ENCODE peak calls at places on chromosomes 7 and 10, in seven cellular contexts. N is breast epithelium, V is GM12878, Q is IMR-90, S is ovary, A is suprapubic skin, T is prostate gland. J is an unnamed sample.

GRCh38 chr7:106283831-106284515 is 810 bp downstream of the NAMPT start:
- DNase-seq in N (peak), V (no peak), Q (peak), S (peak), A (peak), T (peak), J (peak)

GRCh38 chr7:18345641-18346234 is 149.8 kb upstream of the HDAC9 start:
- DNase-seq in N (no peak), V (no peak), Q (peak), S (peak), A (no peak), T (peak), J (no peak)

GRCh38 chr7:118312966-118313365 is 88.5 kb downstream of the ANKRD7 start:
- DNase-seq in N (no peak), V (peak), Q (no peak), S (no peak), A (no peak), T (no peak), J (no peak)

GRCh38 chr10:30343962-30344361 is 5.1 kb downstream of the MTPAP start:
- DNase-seq in N (no peak), V (no peak), Q (no peak), S (no peak), A (no peak), T (no peak), J (no peak)

GRCh38 chr10:100419911-100420449 is 42.8 kb upstream of the WNT8B start:
- DNase-seq in N (no peak), V (no peak), Q (no peak), S (no peak), A (no peak), T (no peak), J (no peak)

GRCh38 chr10:91238191-91238590 is 17.7 kb downstream of the PCGF5 start:
- DNase-seq in N (no peak), V (no peak), Q (no peak), S (no peak), A (no peak), T (no peak), J (no peak)

GRCh38 chr10:133439517-133440461 is 14.0 kb upstream of the SCART1 start:
- DNase-seq in N (peak), V (no peak), Q (no peak), S (no peak), A (no peak), T (no peak), J (no peak)

GRCh38 chr10:28533571-28534304 is 820 bp downstream of the WAC start:
- DNase-seq in N (peak), V (no peak), Q (peak), S (peak), A (peak), T (peak), J (peak)

GRCh38 chr10:75417522-75417927 is 13.9 kb upstream of the LRMDA start:
- DNase-seq in N (no peak), V (no peak), Q (no peak), S (no peak), A (no peak), T (no peak), J (no peak)

GRCh38 chr10:121667948-121668335 is 69.7 kb upstream of the FGFR2 start:
- DNase-seq in N (no peak), V (no peak), Q (no peak), S (no peak), A (no peak), T (peak), J (no peak)

DNA sequence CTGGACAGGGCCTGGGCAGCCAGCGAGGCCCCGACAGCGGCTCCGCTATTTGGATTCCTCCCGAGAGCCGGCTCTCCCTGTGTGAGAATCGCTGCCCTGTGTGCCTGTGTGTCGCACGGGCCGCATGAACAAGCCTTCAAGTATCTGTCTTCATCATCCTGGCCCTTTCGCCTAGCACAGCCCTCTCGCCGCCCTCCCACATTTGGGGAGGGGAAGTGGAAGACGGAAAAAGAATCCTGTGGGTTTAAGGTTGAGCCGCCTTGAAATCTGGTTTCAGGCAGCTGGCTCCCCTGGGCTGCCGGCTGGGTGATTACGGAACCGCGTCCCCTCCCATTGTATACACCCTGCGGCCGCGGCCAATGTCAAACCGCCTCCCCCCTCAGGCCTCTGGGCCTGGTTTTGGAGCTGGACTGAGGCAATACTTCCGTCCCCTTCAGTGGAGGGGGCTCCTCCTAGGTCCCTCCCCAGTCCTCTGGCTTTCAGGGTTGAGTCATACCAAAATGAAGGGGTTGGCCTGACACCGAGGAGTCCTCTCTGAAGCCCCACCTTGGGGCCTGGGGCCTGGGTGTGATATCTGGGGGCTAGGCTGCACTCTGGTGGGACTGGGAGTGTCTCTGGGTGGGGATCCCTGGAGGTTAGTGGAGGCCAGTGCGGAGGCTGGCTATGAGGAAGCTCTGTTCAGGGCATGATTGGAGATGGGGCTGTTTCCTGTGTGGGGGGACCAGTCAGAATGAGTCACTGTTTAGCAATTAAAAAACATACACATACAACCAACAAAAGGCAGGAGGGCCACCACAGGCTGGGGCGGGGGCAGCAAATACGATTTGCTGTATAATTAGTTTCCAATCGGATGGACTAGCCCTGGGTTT is 1.7 kb downstream of the TRIM8 start:
- DNase-seq in N (peak), V (peak), Q (peak), S (peak), A (peak), T (peak), J (peak)
- TF ChIP-seq POLR2A in N (peak), V (peak), Q (peak), S (peak), A (peak), T (peak), J (no peak)

DNA sequence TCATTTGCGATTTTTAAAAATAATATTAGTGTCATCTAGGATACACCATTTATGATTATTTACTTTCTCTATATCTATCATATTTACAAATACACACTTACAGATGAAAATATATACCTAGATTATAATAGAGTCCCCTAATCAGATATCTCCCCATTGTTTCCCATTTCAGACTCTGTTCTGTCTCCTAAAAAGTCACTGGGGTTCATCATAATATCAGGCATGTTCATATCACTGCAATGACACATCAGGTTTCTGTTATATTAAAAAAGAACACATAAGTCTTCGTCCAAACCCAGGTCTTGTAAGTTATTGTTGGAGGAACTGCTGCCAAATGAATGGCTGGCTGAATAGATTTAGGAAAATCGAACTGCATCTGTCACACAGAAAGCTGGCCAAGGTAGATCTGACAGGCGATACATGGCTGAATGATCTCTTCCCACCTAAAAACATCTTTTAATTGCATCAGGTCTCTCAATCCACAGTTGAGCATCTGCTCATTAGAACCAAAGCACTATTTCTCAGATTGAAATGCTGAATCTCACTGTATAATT is 178.7 kb downstream of the CACNA2D1 start:
- DNase-seq in N (no peak), V (no peak), Q (no peak), S (no peak), A (no peak), T (no peak), J (no peak)
- TF ChIP-seq POLR2A in N (no peak), V (no peak), Q (no peak), S (no peak), A (no peak), T (no peak), J (no peak)

GRCh38 chr10:97123713-97124112 is 62.0 kb downstream of the SLIT1 start:
- DNase-seq in N (no peak), V (no peak), Q (no peak), S (no peak), A (no peak), T (no peak), J (no peak)
- TF ChIP-seq POLR2A in N (no peak), V (no peak), Q (no peak), S (no peak), A (no peak), T (no peak), J (no peak)

DNA sequence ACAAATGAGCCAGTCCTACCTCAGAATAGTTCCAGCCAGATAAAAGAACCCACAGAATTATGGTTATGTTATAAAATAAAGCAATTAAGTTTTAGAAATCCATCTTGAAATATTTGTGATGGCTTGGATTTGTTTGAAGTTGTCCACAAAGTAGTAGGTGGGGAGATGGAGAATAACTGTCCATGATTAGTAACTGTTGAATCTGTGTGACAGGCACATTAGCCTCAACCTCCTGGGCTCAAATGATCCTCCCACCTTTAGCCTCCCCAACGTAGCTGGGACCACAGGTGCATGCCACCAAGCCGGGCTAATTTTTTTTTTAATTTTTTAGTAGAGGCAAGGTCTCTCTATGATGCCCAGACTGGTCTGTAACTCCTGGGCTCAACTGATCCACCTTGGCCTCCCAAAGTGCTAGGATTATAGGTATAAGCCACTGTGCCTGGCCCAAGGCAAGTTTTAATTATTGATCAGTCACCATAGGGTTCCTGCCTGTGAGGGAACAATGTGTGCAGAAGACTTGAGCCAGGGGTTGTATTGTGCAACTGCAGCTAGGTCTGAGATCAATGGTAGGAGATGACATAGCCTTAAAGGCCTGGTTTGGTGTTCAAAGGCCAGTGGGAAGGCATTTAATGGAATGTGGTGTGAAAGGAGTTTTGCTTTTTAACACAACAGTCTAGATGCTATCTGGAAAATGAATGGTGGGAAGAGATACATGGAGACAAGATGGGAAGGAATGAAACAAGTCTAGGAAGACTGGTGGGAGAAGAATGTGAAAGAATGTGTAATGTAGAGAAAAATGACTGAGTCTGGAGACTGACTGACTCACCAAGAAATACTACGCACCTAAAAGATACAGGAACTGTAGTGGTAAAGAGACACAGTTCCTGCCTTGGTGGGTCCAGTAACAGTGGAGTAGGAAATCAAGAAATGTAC is 9.8 kb downstream of the HNRNPF start:
- DNase-seq in N (no peak), V (no peak), Q (peak), S (no peak), A (no peak), T (no peak), J (no peak)
- TF ChIP-seq POLR2A in N (no peak), V (no peak), Q (no peak), S (no peak), A (no peak), T (no peak), J (no peak)

GRCh38 chr10:119028900-119029612 is 458 bp upstream of the NANOS1 start:
- DNase-seq in N (peak), V (peak), Q (peak), S (peak), A (peak), T (peak), J (peak)
- TF ChIP-seq POLR2A in N (no peak), V (no peak), Q (no peak), S (no peak), A (no peak), T (no peak), J (no peak)

GRCh38 chr10:89494068-89494467 is 41.3 kb downstream of the SLC16A12 start:
- DNase-seq in N (no peak), V (no peak), Q (no peak), S (no peak), A (no peak), T (no peak), J (no peak)
- TF ChIP-seq POLR2A in N (no peak), V (no peak), Q (no peak), S (no peak), A (no peak), T (no peak), J (no peak)

DNA sequence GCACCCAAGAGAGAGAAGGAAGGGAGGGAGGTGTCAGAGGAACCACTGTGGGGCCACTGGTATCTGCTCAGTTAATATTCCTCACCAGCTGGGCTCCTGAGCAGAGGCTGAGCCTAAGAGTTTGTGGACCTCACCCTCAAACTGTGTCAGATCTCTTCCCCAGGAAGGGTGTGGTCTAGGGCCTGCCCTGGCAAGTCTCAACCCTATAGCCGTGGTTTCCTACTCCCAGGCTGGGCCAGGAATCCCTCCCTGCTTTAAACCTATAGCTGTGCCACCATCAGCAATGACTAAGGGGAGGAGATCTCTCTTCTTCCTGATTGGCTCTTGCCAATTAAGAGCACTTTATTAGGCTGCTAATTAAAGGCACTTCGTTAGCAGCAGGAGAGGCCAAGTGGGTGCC is 29.9 kb downstream of the POLL start:
- DNase-seq in N (no peak), V (no peak), Q (no peak), S (no peak), A (no peak), T (no peak), J (no peak)
- TF ChIP-seq POLR2A in N (no peak), V (no peak), Q (no peak), S (no peak), A (no peak), T (no peak), J (no peak)

DNA sequence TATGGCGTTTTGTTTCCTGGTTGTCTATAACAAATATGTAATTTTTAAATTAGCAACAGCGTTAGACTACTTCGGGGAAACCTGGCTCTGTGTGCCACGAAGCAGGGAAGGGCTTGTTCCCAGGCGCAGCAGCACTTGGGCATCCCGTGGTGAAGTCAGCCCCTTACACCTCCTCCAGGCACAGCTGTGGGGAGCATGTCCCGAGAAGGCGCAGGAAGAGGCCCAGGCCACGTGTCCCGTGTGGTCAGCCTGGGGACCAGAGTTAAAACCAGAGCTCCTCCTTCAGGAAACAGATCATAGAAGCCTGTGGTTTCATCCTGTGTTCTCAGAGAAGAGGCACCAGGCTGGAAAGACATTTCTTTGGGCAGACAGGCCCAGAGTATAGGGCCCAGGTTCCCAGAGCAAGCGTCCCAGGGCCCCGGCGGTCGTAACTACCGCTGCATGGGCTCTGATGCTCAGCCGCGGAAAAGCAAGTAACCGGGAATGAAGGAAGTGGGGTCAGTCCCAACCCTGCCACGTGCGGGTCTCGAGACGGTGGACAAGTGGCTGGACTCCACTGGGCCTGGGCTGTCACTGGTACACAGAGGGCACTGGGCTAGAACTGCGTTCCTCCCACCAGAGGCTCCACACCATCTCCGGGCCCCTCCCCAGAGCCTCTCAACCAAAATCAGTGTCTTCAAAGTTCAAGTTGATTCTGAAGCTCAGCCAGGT is 7.1 kb downstream of the NUDT1 start:
- DNase-seq in N (no peak), V (peak), Q (peak), S (peak), A (no peak), T (no peak), J (no peak)
- TF ChIP-seq POLR2A in N (no peak), V (peak), Q (peak), S (no peak), A (no peak), T (no peak), J (no peak)

GRCh38 chr7:139340037-139340807 is 915 bp upstream of the FMC1 start:
- DNase-seq in N (peak), V (peak), Q (peak), S (peak), A (peak), T (peak), J (peak)

GRCh38 chr7:139341058-139341775 is at the start of gene FMC1:
- DNase-seq in N (peak), V (peak), Q (peak), S (peak), A (peak), T (peak), J (peak)

GRCh38 chr7:139339698-139340036 is 1.5 kb upstream of the FMC1 start:
- DNase-seq in N (no peak), V (no peak), Q (no peak), S (no peak), A (no peak), T (no peak), J (no peak)

GRCh38 chr7:139340808-139341057 is 404 bp upstream of the FMC1 start:
- DNase-seq in N (no peak), V (no peak), Q (no peak), S (no peak), A (peak), T (no peak), J (no peak)

GRCh38 chr7:139341776-139342244 is 673 bp downstream of the FMC1 start:
- DNase-seq in N (no peak), V (no peak), Q (no peak), S (no peak), A (no peak), T (no peak), J (no peak)
- TF ChIP-seq POLR2A in N (peak), V (no peak), Q (no peak), S (no peak), A (peak), T (no peak), J (no peak)